ENCODE peak calls at places on chromosomes 4 and X, in four cellular contexts. N, Y, K and D are unnamed samples.

GRCh38 chr4:102869569-102870227 is 906 bp downstream of the CISD2 start:
- DNase-seq in Y (no peak), K (no peak), N (no peak), D (no peak)

GRCh38 chr4:132015321-132015720 is 1133.8 kb upstream of the PCDH10 start:
- DNase-seq in K (no peak), N (no peak), Y (no peak), D (no peak)

GRCh38 chr4:71607780-71608673 is 175.9 kb downstream of the GC start:
- DNase-seq in N (no peak), K (peak), Y (no peak), D (no peak)

GRCh38 chrX:99172958-99173357 is 1237.1 kb downstream of the PCDH19 start:
- DNase-seq in Y (no peak), N (no peak), K (no peak), D (no peak)

GRCh38 chr4:76601791-76602190 is 166.8 kb downstream of the SHROOM3 start:
- DNase-seq in K (no peak), Y (no peak), N (no peak), D (no peak)

GRCh38 chr4:79209822-79210635 is 115.8 kb downstream of the NAA11 start:
- DNase-seq in N (no peak), K (no peak), Y (peak), D (no peak)

GRCh38 chrX:16836371-16836770 is 33.8 kb downstream of the RBBP7 start:
- DNase-seq in Y (peak), K (no peak), N (no peak), D (no peak)

GRCh38 chrX:108732630-108733321 is 3.6 kb downstream of the IRS4 start:
- DNase-seq in Y (no peak), K (no peak), N (no peak), D (no peak)

GRCh38 chr4:8278421-8279287 is 9.1 kb downstream of the HTRA3 start:
- DNase-seq in N (peak), Y (peak), K (peak), D (peak)

GRCh38 chr4:650951-651883 is 22.9 kb downstream of the ATP5ME start:
- DNase-seq in Y (peak), K (no peak), N (no peak), D (peak)

GRCh38 chr4:153154010-153154975 is 50.0 kb upstream of the TRIM2 start:
- DNase-seq in N (no peak), K (peak), Y (no peak), D (peak)